ENCODE peak calls at places on chromosomes 1 and 21, in five cellular contexts. Q is Panc1, R is right atrium auricular region, U is lower lobe of right lung, C is mammary epithelial cell. D is an unnamed sample.

GRCh38 chr1:161531986-161532875 is 7.9 kb downstream of the HSPA6 start:
- DNase-seq in Q (no peak), R (no peak), C (no peak), U (no peak), D (no peak)

GRCh38 chr1:203287109-203287893 is 18.0 kb upstream of the BTG2 start:
- DNase-seq in Q (no peak), R (peak), C (no peak), U (peak), D (no peak)

GRCh38 chr21:20419780-20420179 is 578.4 kb upstream of the NCAM2 start:
- DNase-seq in R (no peak), U (no peak), C (no peak), Q (no peak), D (no peak)

GRCh38 chr1:208731976-208732821 is 488.0 kb upstream of the PLXNA2 start:
- DNase-seq in C (no peak), U (no peak), Q (no peak), R (no peak), D (no peak)

GRCh38 chr1:175968486-175969182 is 225.2 kb upstream of the TNR start:
- DNase-seq in C (no peak), Q (no peak), U (no peak), R (no peak), D (no peak)

GRCh38 chr1:108125312-108126138 is 74.6 kb downstream of the SLC25A24 start:
- DNase-seq in R (peak), C (peak), U (no peak), Q (peak), D (peak)

GRCh38 chr1:201562659-201563405 is 23.9 kb downstream of the NAV1 start:
- DNase-seq in U (peak), R (no peak), C (peak), Q (no peak), D (no peak)

GRCh38 chr1:115098979-115099692 is 9.8 kb upstream of the TSPAN2 start:
- DNase-seq in R (no peak), Q (no peak), U (peak), C (peak), D (peak)

GRCh38 chr1:100184536-100184935 is 6.5 kb upstream of the LRRC39 start:
- DNase-seq in U (no peak), C (no peak), R (no peak), Q (no peak), D (no peak)

GRCh38 chr1:32782086-32782485 is 35.1 kb downstream of the YARS1 start:
- DNase-seq in Q (no peak), C (no peak), U (no peak), R (no peak), D (no peak)

GRCh38 chr1:14716474-14716873 is 118.0 kb downstream of the KAZN start:
- DNase-seq in R (no peak), U (no peak), Q (no peak), C (no peak), D (no peak)

GRCh38 chr1:27109103-27109822 is 45.7 kb downstream of the SLC9A1 start:
- DNase-seq in R (no peak), C (no peak), U (no peak), Q (no peak), D (no peak)

GRCh38 chr1:162855461-162856150 is 5.4 kb downstream of the CCDC190 start:
- DNase-seq in R (no peak), C (peak), U (no peak), Q (no peak), D (no peak)

GRCh38 chr21:31667639-31668038 is 8.1 kb downstream of the SOD1 start:
- DNase-seq in Q (no peak), R (no peak), U (no peak), C (peak), D (no peak)

GRCh38 chr1:229111703-229112319 is 159.1 kb upstream of the RAB4A start:
- DNase-seq in C (no peak), U (no peak), R (no peak), Q (no peak), D (no peak)

GRCh38 chr1:197862671-197863070 is 39.8 kb upstream of the C1orf53 start:
- DNase-seq in U (no peak), Q (no peak), C (peak), R (no peak), D (no peak)

GRCh38 chr1:202281316-202282016 is 60.3 kb downstream of the UBE2T start:
- DNase-seq in C (no peak), R (no peak), Q (no peak), U (no peak), D (no peak)

GRCh38 chr1:26697978-26698849 is 2.4 kb downstream of the ARID1A start:
- DNase-seq in R (peak), C (peak), Q (peak), U (peak), D (peak)

GRCh38 chr1:192539450-192540132 is 36.0 kb upstream of the RGS1 start:
- DNase-seq in U (no peak), C (peak), R (no peak), Q (no peak), D (no peak)

GRCh38 chr1:94646786-94647555 is 105.4 kb upstream of the F3 start:
- DNase-seq in C (peak), Q (no peak), R (no peak), U (no peak), D (no peak)

GRCh38 chr1:180930687-180931086 is 18.0 kb downstream of the KIAA1614 start:
- DNase-seq in R (no peak), C (no peak), Q (no peak), U (no peak), D (no peak)

GRCh38 chr1:160544647-160545046 is 21.6 kb upstream of the SLAMF6 start:
- DNase-seq in C (no peak), R (no peak), Q (no peak), U (no peak), D (no peak)

GRCh38 chr1:207309775-207310273 is 11.7 kb upstream of the CD55 start:
- DNase-seq in Q (peak), C (peak), U (no peak), R (no peak), D (no peak)

GRCh38 chr1:185533596-185533995 is 200.6 kb upstream of the HMCN1 start:
- DNase-seq in U (no peak), C (no peak), Q (no peak), R (no peak), D (no peak)

GRCh38 chr1:234631721-234632125 is 21.7 kb upstream of the IRF2BP2 start:
- DNase-seq in U (no peak), C (peak), Q (no peak), R (no peak), D (no peak)

GRCh38 chr1:9849691-9850441 is 26.1 kb upstream of the CLSTN1 start:
- DNase-seq in U (no peak), C (no peak), Q (no peak), R (no peak), D (no peak)

GRCh38 chr1:205920159-205920558 is 23.1 kb downstream of the SLC26A9 start:
- DNase-seq in Q (no peak), R (peak), C (no peak), U (peak), D (no peak)

GRCh38 chr21:28588997-28589396 is 403.7 kb downstream of the LTN1 start:
- DNase-seq in C (no peak), R (no peak), U (no peak), Q (no peak), D (no peak)

GRCh38 chr21:28590722-28591121 is 402.0 kb downstream of the LTN1 start:
- DNase-seq in U (no peak), Q (no peak), R (no peak), C (no peak), D (no peak)

GRCh38 chr21:28590026-28590425 is 402.7 kb downstream of the LTN1 start:
- DNase-seq in U (no peak), R (no peak), Q (no peak), C (no peak), D (no peak)

GRCh38 chr21:28592205-28592845 is 400.4 kb downstream of the LTN1 start:
- DNase-seq in Q (no peak), R (no peak), U (no peak), C (no peak), D (no peak)

DNA sequence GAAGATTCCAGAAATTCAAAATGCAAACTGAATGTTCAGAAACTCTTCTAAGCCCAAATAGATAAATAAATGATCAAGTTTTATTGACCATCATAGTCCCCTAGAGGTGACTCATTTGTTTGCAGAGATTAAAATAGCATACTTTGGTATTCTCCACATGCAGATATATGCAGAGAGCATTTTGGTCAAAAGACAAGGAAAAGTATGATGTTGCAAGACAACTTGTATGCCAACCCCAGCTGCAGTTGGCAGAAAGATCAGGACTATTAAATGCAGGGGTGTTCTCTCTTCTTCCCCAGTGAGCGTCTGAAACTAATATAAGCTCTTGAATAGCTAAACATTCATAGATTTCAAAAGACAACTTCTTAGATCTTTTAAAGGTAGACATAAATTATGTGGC is 404.9 kb downstream of the LTN1 start:
- DNase-seq in C (no peak), R (no peak), Q (no peak), U (no peak), D (peak)
- TF ChIP-seq CTCF in C (no peak), R (no peak), Q (no peak), U (no peak), D (no peak)

DNA sequence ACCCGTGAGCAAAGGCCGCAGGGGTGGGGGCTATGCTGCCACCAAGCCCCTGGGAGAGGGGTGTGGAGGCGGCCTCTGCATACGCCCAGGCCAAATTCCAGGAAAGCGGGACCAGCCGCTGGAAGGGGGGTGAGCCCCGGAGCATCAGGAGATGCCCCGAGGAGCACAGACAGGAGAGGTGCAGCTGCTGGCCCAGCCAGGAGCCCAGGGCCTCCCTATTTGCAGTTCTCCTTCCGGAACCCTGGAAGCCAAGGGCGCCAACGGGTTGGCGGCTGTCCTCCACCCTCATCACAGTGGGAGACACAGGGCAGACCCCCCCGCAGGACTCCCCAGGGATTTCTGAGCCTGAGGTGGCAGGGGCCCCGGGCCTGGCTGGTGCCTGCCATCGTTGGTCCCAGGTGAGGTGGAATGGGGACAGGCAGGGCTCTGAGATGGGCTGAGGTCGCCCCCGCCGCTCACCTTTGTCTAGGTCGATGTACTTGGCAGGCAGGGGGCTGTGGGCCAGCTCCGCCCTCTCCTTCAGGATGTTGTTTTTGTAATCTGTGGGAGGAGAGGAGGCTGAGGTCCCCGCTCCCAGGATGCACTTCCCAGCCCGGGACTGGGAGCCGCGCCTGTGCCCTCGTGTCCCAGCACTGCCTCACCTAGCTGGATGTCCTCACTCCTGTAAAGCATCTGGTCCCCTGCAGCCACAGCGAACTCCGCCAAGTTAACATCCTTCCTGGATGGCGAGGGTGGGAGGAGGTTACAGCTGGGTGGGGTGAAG is 4.4 kb upstream of the DVL1 start:
- DNase-seq in R (no peak), C (no peak), Q (no peak), U (no peak), D (no peak)
- H3K4me3 ChIP-seq in R (no peak), C (no peak), Q (no peak), U (no peak), D (no peak)

GRCh38 chr1:23848673-23849616 is 19.1 kb downstream of the FUCA1 start:
- DNase-seq in U (no peak), C (no peak), Q (no peak), R (no peak), D (no peak)

GRCh38 chr1:23854568-23854967 is 13.5 kb downstream of the FUCA1 start:
- DNase-seq in Q (no peak), U (no peak), R (no peak), C (no peak), D (no peak)
- TF ChIP-seq CTCF in Q (peak), U (no peak), R (no peak), C (no peak), D (no peak)

GRCh38 chr1:146007785-146008133 is 11.4 kb upstream of the TXNIP start:
- DNase-seq in U (no peak), C (no peak), R (no peak), Q (no peak), D (no peak)
- H3K4me3 ChIP-seq in U (peak), C (no peak), R (no peak), Q (no peak), D (no peak)

GRCh38 chr1:226551299-226551698 is 2.7 kb downstream of the STUM start:
- DNase-seq in R (no peak), U (no peak), Q (no peak), C (no peak), D (no peak)

GRCh38 chr1:226550671-226551041 is 2.1 kb downstream of the STUM start:
- DNase-seq in C (no peak), Q (no peak), R (no peak), U (no peak), D (no peak)

GRCh38 chr1:226548281-226549093 is at the start of gene STUM:
- DNase-seq in C (peak), Q (no peak), R (no peak), U (no peak), D (no peak)

GRCh38 chr1:226549094-226549936 is 751 bp downstream of the STUM start:
- DNase-seq in C (no peak), Q (no peak), U (no peak), R (no peak), D (no peak)

GRCh38 chr1:226549937-226550670 is 1.5 kb downstream of the STUM start:
- DNase-seq in Q (no peak), C (peak), U (no peak), R (no peak), D (no peak)
- TF ChIP-seq CTCF in Q (peak), C (no peak), U (no peak), R (no peak), D (no peak)

GRCh38 chr1:156506450-156506849 is 5.9 kb upstream of the MEF2D start:
- DNase-seq in U (no peak), R (no peak), Q (no peak), C (no peak), D (no peak)

GRCh38 chr1:156503672-156504055 is 3.1 kb upstream of the MEF2D start:
- DNase-seq in C (no peak), Q (no peak), R (no peak), U (no peak), D (no peak)

GRCh38 chr1:156504062-156504813 is 3.7 kb upstream of the MEF2D start:
- DNase-seq in U (no peak), Q (peak), R (no peak), C (no peak), D (no peak)

GRCh38 chr1:156504821-156505678 is 4.5 kb upstream of the MEF2D start:
- DNase-seq in R (peak), C (peak), U (peak), Q (peak), D (peak)

GRCh38 chr1:156505679-156506298 is 5.2 kb upstream of the MEF2D start:
- DNase-seq in R (no peak), C (no peak), Q (no peak), U (no peak), D (no peak)
- H3K4me3 ChIP-seq in R (no peak), C (no peak), Q (peak), U (peak), D (no peak)

GRCh38 chr1:237736372-237737029 is 154.2 kb downstream of the ZP4 start:
- DNase-seq in Q (no peak), C (peak), U (no peak), R (no peak), D (no peak)
- TF ChIP-seq CTCF in Q (peak), C (peak), U (no peak), R (no peak), D (peak)

D was measured in LNCaP clone FGC.